ENCODE peak calls at places on chromosomes 5 and 9, in nine cellular contexts. One of them, this sample, is unnamed.

GRCh38 chr5:41094871-41095270 is 23.7 kb upstream of the MROH2B start:
- DNase-seq in colonic mucosa: no peak
- DNase-seq in foreskin fibroblast: no peak
- DNase-seq in tibial artery: no peak
- DNase-seq in transverse colon: no peak
- DNase-seq in cardiac fibroblast: peak; percentile 69
- DNase-seq in heart left ventricle: no peak
- DNase-seq in nephron progenitor cell: no peak
- DNase-seq in upper lobe of right lung: no peak
- DNase-seq in this sample: no peak

GRCh38 chr5:14915291-14915976 is 43.9 kb upstream of the ANKH start:
- DNase-seq in colonic mucosa: no peak
- DNase-seq in foreskin fibroblast: no peak
- DNase-seq in tibial artery: no peak
- DNase-seq in transverse colon: no peak
- DNase-seq in cardiac fibroblast: peak; percentile 53
- DNase-seq in heart left ventricle: no peak
- DNase-seq in nephron progenitor cell: no peak
- DNase-seq in upper lobe of right lung: no peak
- DNase-seq in this sample: no peak

GRCh38 chr5:128196791-128197190 is 113.2 kb downstream of the SLC12A2 start:
- DNase-seq in colonic mucosa: no peak
- DNase-seq in foreskin fibroblast: peak; percentile 80
- DNase-seq in tibial artery: no peak
- DNase-seq in transverse colon: no peak
- DNase-seq in cardiac fibroblast: peak; percentile 40
- DNase-seq in heart left ventricle: no peak
- DNase-seq in nephron progenitor cell: no peak
- DNase-seq in upper lobe of right lung: no peak
- DNase-seq in this sample: no peak

GRCh38 chr9:104104407-104104806 is 10.3 kb downstream of the SMC2 start:
- DNase-seq in colonic mucosa: no peak
- DNase-seq in foreskin fibroblast: no peak
- DNase-seq in tibial artery: no peak
- DNase-seq in transverse colon: no peak
- DNase-seq in cardiac fibroblast: no peak
- DNase-seq in heart left ventricle: no peak
- DNase-seq in nephron progenitor cell: no peak
- DNase-seq in upper lobe of right lung: no peak
- DNase-seq in this sample: no peak

GRCh38 chr5:163205645-163206044 is 231.8 kb upstream of the CCNG1 start:
- DNase-seq in colonic mucosa: no peak
- DNase-seq in foreskin fibroblast: no peak
- DNase-seq in tibial artery: no peak
- DNase-seq in transverse colon: no peak
- DNase-seq in cardiac fibroblast: no peak
- DNase-seq in heart left ventricle: no peak
- DNase-seq in nephron progenitor cell: no peak
- DNase-seq in upper lobe of right lung: no peak
- DNase-seq in this sample: no peak

GRCh38 chr5:137215261-137215660 is 283.9 kb downstream of the SPOCK1 start:
- DNase-seq in colonic mucosa: no peak
- DNase-seq in foreskin fibroblast: no peak
- DNase-seq in tibial artery: no peak
- DNase-seq in transverse colon: no peak
- DNase-seq in cardiac fibroblast: no peak
- DNase-seq in heart left ventricle: no peak
- DNase-seq in nephron progenitor cell: no peak
- DNase-seq in upper lobe of right lung: no peak
- DNase-seq in this sample: no peak

GRCh38 chr5:81097733-81098132 is 135.4 kb upstream of the CKMT2 start:
- DNase-seq in colonic mucosa: no peak
- DNase-seq in foreskin fibroblast: peak; percentile 16
- DNase-seq in tibial artery: no peak
- DNase-seq in transverse colon: no peak
- DNase-seq in cardiac fibroblast: no peak
- DNase-seq in heart left ventricle: no peak
- DNase-seq in nephron progenitor cell: no peak
- DNase-seq in upper lobe of right lung: no peak
- DNase-seq in this sample: no peak

GRCh38 chr9:89433826-89434225 is 64.1 kb downstream of the SEMA4D start:
- DNase-seq in colonic mucosa: no peak
- DNase-seq in foreskin fibroblast: peak; percentile 41
- DNase-seq in tibial artery: no peak
- DNase-seq in transverse colon: no peak
- DNase-seq in cardiac fibroblast: no peak
- DNase-seq in heart left ventricle: no peak
- DNase-seq in nephron progenitor cell: no peak
- DNase-seq in upper lobe of right lung: no peak
- DNase-seq in this sample: no peak

GRCh38 chr5:33091571-33092363 is 349.0 kb upstream of the TARS1 start:
- DNase-seq in colonic mucosa: no peak
- DNase-seq in foreskin fibroblast: peak; percentile 87
- DNase-seq in tibial artery: no peak
- DNase-seq in transverse colon: no peak
- DNase-seq in cardiac fibroblast: peak; percentile 87
- DNase-seq in heart left ventricle: no peak
- DNase-seq in nephron progenitor cell: no peak
- DNase-seq in upper lobe of right lung: no peak
- DNase-seq in this sample: no peak

DNA sequence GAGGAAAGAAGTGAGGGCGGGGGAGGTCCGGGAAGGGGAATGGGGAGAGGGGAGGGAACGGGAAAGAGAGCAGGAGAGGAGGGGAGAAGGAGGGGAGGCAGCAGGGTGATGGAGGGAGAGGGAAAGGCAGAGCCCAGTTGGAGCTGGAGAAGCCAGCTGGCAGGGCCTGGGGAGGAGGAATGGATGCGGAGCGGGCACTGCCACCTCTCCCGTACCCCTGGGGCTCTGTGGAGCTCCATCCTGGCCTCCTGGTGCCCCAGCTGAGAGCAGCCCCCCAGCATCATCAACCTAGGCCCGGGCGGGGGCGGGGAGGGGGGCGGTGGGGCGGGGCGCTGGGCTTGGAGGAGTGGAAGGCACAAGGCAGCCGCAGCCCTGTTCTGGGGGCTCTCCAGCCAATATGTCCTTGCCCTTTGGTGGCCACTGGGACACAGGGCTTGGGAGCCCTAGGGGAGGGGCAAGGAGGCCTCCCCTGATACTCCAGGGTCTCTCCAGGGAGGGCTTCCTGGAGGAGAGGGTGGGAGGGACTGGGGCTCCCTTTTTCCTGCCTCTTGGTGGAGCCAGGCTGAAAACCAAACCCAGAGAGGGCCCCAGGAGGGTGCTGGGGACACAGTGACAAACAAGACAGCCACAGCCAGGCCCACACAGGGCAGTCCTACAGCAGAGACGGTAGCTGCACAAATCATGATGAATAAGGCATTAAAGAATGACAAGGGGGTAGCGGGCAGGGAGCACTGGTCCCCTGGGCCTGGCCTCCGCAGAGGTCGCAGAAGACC is 123.7 kb downstream of the C9orf50 start:
- DNase-seq in colonic mucosa: peak; percentile 24
- DNase-seq in foreskin fibroblast: peak; percentile 43
- DNase-seq in tibial artery: peak; percentile 59
- DNase-seq in transverse colon: no peak
- DNase-seq in cardiac fibroblast: peak; percentile 39
- DNase-seq in heart left ventricle: peak; percentile 47
- DNase-seq in nephron progenitor cell: peak; percentile 47
- DNase-seq in upper lobe of right lung: peak; percentile 71
- DNase-seq in this sample: no peak
- TF ChIP-seq CTCF in colonic mucosa: no peak
- TF ChIP-seq CTCF in foreskin fibroblast: no peak
- TF ChIP-seq CTCF in tibial artery: no peak
- TF ChIP-seq CTCF in transverse colon: no peak
- TF ChIP-seq CTCF in cardiac fibroblast: no peak
- TF ChIP-seq CTCF in heart left ventricle: no peak
- TF ChIP-seq CTCF in nephron progenitor cell: no peak
- TF ChIP-seq CTCF in upper lobe of right lung: no peak
- TF ChIP-seq CTCF in this sample: no peak

DNA sequence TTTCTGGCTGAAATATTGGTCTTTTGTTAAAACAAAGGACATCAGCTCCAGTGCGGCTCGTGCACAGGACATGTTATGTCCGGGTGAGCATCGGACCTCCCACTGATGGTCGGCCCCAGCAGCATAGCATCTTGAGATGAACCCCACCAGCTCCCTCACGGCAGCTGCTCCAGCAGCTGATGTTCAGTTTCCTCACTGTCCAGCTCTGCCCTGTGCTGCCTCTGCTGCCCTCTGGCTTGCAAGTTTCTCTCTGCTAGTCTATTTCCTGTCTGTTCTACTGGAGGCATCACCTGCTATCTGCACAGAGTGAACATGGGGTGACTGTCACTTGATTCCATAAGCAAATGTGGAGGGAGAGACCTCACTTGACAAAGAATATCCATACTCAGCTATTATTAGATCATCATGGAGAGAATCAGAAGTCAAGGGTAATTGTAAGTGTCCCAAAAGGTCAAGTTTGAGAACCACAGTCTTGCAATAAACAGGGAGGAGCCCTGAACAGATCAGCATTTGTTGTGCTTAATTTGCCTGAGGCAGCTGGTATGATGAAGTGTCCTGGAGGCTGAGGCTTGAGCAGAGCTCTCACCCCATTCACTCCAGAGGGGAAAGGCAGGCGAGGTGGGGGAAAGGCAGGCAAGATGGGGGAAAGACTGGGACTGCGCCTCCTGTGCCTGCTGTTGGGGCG is 702.8 kb downstream of the SEMA5A start:
- DNase-seq in colonic mucosa: no peak
- DNase-seq in foreskin fibroblast: peak; percentile 92
- DNase-seq in tibial artery: no peak
- DNase-seq in transverse colon: no peak
- DNase-seq in cardiac fibroblast: peak; percentile 53
- DNase-seq in heart left ventricle: no peak
- DNase-seq in nephron progenitor cell: no peak
- DNase-seq in upper lobe of right lung: no peak
- DNase-seq in this sample: peak; percentile 6
- TF ChIP-seq CTCF in colonic mucosa: no peak
- TF ChIP-seq CTCF in foreskin fibroblast: peak; percentile 69
- TF ChIP-seq CTCF in tibial artery: no peak
- TF ChIP-seq CTCF in transverse colon: no peak
- TF ChIP-seq CTCF in cardiac fibroblast: peak; percentile 63
- TF ChIP-seq CTCF in heart left ventricle: no peak
- TF ChIP-seq CTCF in nephron progenitor cell: no peak
- TF ChIP-seq CTCF in upper lobe of right lung: no peak
- TF ChIP-seq CTCF in this sample: no peak

DNA sequence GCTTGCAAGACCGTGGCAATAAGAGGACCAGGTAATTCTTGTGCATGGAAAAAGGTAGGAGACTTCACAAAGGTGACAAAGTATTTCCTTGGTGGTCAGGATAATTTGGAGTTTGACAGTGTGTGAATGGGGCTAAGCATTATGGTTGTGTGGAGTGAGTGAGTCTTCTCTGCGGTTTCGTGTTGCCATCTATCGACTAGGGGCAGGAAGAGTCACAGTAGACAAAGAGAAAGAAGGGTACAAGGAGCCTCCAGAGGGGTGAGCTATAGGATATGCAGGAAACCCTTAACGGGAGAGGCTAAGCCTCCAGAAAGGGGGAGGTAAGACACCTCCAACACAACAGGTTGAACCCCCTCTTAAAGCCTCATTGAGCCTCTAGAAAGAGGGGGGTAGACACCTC is 64.0 kb upstream of the RANBP6 start:
- DNase-seq in colonic mucosa: no peak
- DNase-seq in foreskin fibroblast: no peak
- DNase-seq in tibial artery: no peak
- DNase-seq in transverse colon: no peak
- DNase-seq in cardiac fibroblast: no peak
- DNase-seq in heart left ventricle: no peak
- DNase-seq in nephron progenitor cell: no peak
- DNase-seq in upper lobe of right lung: no peak
- DNase-seq in this sample: no peak
- TF ChIP-seq CTCF in colonic mucosa: no peak
- TF ChIP-seq CTCF in foreskin fibroblast: no peak
- TF ChIP-seq CTCF in tibial artery: no peak
- TF ChIP-seq CTCF in transverse colon: no peak
- TF ChIP-seq CTCF in cardiac fibroblast: no peak
- TF ChIP-seq CTCF in heart left ventricle: no peak
- TF ChIP-seq CTCF in nephron progenitor cell: no peak
- TF ChIP-seq CTCF in upper lobe of right lung: no peak
- TF ChIP-seq CTCF in this sample: no peak

GRCh38 chr9:133713960-133714495 is 24.1 kb downstream of the SARDH start:
- DNase-seq in colonic mucosa: no peak
- DNase-seq in foreskin fibroblast: no peak
- DNase-seq in tibial artery: no peak
- DNase-seq in transverse colon: no peak
- DNase-seq in cardiac fibroblast: no peak
- DNase-seq in heart left ventricle: no peak
- DNase-seq in nephron progenitor cell: no peak
- DNase-seq in upper lobe of right lung: peak; percentile 58
- DNase-seq in this sample: no peak

GRCh38 chr9:133711428-133712220 is 26.5 kb downstream of the SARDH start:
- DNase-seq in colonic mucosa: no peak
- DNase-seq in foreskin fibroblast: no peak
- DNase-seq in tibial artery: no peak
- DNase-seq in transverse colon: no peak
- DNase-seq in cardiac fibroblast: peak; percentile 94
- DNase-seq in heart left ventricle: no peak
- DNase-seq in nephron progenitor cell: peak; percentile 5
- DNase-seq in upper lobe of right lung: peak; percentile 72
- DNase-seq in this sample: peak; percentile 34

GRCh38 chr9:133712221-133713100 is 25.7 kb downstream of the SARDH start:
- DNase-seq in colonic mucosa: no peak
- DNase-seq in foreskin fibroblast: no peak
- DNase-seq in tibial artery: no peak
- DNase-seq in transverse colon: no peak
- DNase-seq in cardiac fibroblast: no peak
- DNase-seq in heart left ventricle: no peak
- DNase-seq in nephron progenitor cell: no peak
- DNase-seq in upper lobe of right lung: peak; percentile 44
- DNase-seq in this sample: no peak

GRCh38 chr9:133714606-133715294 is 23.4 kb downstream of the SARDH start:
- DNase-seq in colonic mucosa: no peak
- DNase-seq in foreskin fibroblast: peak; percentile 35
- DNase-seq in tibial artery: no peak
- DNase-seq in transverse colon: no peak
- DNase-seq in cardiac fibroblast: peak; percentile 93
- DNase-seq in heart left ventricle: peak; percentile 69
- DNase-seq in nephron progenitor cell: no peak
- DNase-seq in upper lobe of right lung: peak; percentile 65
- DNase-seq in this sample: no peak

DNA sequence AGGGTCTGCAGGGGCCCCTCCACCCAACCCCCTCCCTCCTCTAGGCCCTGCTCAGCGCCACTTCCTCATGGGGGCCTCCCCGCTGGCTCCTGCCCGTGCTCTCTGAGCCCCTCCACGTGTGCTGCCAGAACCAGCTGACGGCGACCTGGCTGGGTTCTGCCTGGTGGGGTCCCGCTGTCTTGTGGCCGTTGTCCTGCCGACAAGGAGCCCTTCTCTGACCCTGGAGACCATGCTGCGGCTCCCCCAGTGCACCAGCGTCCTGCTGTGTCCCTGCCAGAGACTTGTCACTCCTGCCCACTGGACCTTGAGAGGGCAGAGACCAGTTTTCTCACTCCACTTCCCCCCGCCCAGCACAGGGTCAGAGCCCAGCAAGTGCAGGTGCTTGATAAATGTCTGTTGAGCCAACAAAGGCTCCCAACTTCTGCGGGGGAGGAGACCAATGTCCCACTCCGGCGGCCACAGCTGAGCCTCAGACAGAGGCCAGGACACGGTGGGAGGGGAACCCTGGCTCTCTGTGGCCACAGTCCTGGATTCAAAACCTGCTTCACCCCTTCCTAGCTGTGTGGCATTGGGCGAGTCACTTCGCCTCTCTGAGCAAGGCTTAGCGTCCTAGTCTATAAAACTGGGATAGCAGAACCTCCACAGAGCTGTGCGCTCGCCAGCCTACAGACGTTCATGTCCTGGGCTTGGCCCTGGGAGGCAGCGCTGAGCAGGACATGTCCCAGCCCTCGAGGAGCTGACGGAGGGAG is 24.8 kb downstream of the SARDH start:
- DNase-seq in colonic mucosa: no peak
- DNase-seq in foreskin fibroblast: no peak
- DNase-seq in tibial artery: no peak
- DNase-seq in transverse colon: no peak
- DNase-seq in cardiac fibroblast: no peak
- DNase-seq in heart left ventricle: no peak
- DNase-seq in nephron progenitor cell: peak; percentile 56
- DNase-seq in upper lobe of right lung: peak; percentile 36
- DNase-seq in this sample: no peak
- TF ChIP-seq CTCF in colonic mucosa: no peak
- TF ChIP-seq CTCF in foreskin fibroblast: no peak
- TF ChIP-seq CTCF in tibial artery: no peak
- TF ChIP-seq CTCF in transverse colon: no peak
- TF ChIP-seq CTCF in cardiac fibroblast: no peak
- TF ChIP-seq CTCF in heart left ventricle: no peak
- TF ChIP-seq CTCF in nephron progenitor cell: no peak
- TF ChIP-seq CTCF in upper lobe of right lung: no peak
- TF ChIP-seq CTCF in this sample: no peak